ENCODE peak calls at places on chromosomes 2 and 18, in nine cellular contexts. K is body of pancreas, P is breast epithelium, D is right lobe of liver, A is Peyer's patch, I is heart left ventricle, G is cardiac muscle cell, T is colonic mucosa, Q is IMR-90. H is an unnamed sample. For H3K4me1, the result is how much of the 10 kb centered on the place peaks cover.

GRCh38 chr18:66761166-66761565 is 157.3 kb upstream of the CDH19 start:
- DNase-seq in D (no peak), P (no peak), Q (no peak), G (no peak), K (no peak), A (no peak), I (no peak), T (no peak), H (no peak)

GRCh38 chr2:216661639-216662375 is 28.6 kb downstream of the IGFBP2 start:
- DNase-seq in A (no peak), G (no peak), Q (no peak), D (peak), K (peak), I (no peak), P (no peak), T (no peak), H (no peak)

GRCh38 chr2:189594305-189594704 is 13.7 kb upstream of the SLC40A1 start:
- DNase-seq in G (no peak), K (no peak), P (no peak), D (no peak), A (no peak), T (no peak), Q (no peak), I (no peak), H (no peak)

GRCh38 chr2:105796791-105797190 is 52.1 kb downstream of the NCK2 start:
- DNase-seq in P (no peak), I (no peak), A (no peak), K (no peak), Q (no peak), G (no peak), T (no peak), D (no peak), H (no peak)

GRCh38 chr18:61764381-61764780 is 128.4 kb downstream of the RNF152 start:
- DNase-seq in G (peak), D (no peak), I (no peak), T (no peak), K (no peak), P (no peak), A (no peak), Q (no peak), H (no peak)

GRCh38 chr2:120395686-120396518 is 50.0 kb downstream of the INHBB start:
- DNase-seq in P (peak), D (no peak), G (peak), K (peak), T (no peak), A (no peak), Q (no peak), I (peak), H (no peak)

GRCh38 chr2:96113367-96113677 is 3.0 kb downstream of the ADRA2B start:
- DNase-seq in A (no peak), T (no peak), D (peak), P (no peak), K (no peak), I (no peak), Q (no peak), G (no peak), H (no peak)

GRCh38 chr2:144217853-144218633 is 301.9 kb downstream of the ZEB2 start:
- DNase-seq in K (no peak), P (no peak), G (no peak), Q (peak), A (no peak), I (no peak), D (no peak), T (no peak), H (no peak)

GRCh38 chr18:10851824-10852225 is 297.5 kb downstream of the PIEZO2 start:
- DNase-seq in D (no peak), I (no peak), Q (peak), G (peak), T (no peak), P (no peak), A (no peak), K (no peak), H (no peak)

GRCh38 chr2:5360081-5360480 is 332.1 kb upstream of the SOX11 start:
- DNase-seq in P (no peak), I (no peak), T (no peak), K (no peak), D (no peak), G (no peak), A (no peak), Q (no peak), H (no peak)

GRCh38 chr18:70380915-70381896 is 92.4 kb downstream of the SOCS6 start:
- DNase-seq in D (no peak), G (no peak), T (peak), I (no peak), P (no peak), A (no peak), K (peak), Q (no peak), H (no peak)
- H3K4me1 ChIP-seq in D (under half), G (under half), T (under half), I (under half), P (under half), A (under half), K (under half), Q (under half), H (under half)

DNA sequence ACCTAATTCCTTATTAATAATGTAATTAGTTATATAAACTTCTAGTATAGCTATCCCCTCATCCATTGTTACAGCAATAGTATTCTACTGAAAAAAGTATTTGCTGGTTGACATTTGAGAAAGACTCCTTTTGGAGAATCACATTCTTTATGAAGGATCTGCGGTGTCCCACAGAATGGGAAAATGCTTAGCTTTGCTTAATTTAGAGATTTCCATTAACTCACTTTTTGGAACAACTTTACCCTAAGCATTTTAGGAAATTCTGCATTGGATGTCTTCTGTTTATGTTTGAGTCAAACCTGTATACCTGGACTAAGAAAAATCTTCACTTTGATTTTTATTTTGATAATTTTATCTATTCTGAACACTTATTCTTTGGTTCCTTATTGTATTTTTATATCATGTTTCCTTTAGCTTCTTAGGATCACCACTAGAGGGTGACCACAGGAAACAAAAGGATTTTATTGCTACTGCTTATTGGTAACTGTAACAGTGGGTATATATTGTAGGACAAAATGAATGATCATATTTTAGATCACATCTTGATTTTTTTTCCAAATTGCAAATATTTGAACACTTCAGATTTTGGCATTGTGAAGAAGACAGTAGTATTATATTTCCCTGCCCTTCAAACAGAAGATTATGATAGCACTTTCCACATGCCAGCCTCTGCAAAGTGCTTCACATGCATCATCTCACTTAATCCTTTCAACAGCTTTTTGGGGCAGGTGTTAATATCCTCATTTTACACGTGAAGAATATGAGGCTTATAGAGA is 79.6 kb downstream of the MIB1 start:
- DNase-seq in I (no peak), T (no peak), P (no peak), K (no peak), G (peak), A (no peak), Q (peak), D (no peak), H (no peak)
- TF ChIP-seq CTCF in I (peak), T (peak), P (peak), K (peak), G (peak), A (peak), Q (peak), D (peak), H (no peak)

DNA sequence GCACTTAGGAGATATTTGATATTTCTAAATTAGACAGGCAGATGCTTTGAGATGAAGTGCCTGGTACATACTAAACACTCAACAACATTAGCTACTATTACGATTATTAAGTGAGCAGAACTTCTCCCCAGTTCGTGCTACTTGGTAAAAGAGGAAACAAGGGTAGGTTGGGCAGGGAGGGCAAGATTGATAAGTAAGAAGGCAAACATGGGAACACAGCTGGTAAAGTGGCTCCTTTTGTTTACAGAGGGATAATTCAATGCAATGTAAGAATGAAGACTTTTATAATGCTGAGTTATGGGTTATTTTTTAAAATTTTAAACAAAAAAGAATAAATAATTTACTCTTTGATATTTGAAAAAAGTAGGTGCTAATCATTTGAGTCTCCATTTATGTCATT is 15.9 kb upstream of the WIPF1 start:
- DNase-seq in A (no peak), G (no peak), D (no peak), I (no peak), Q (no peak), K (no peak), T (no peak), P (no peak), H (no peak)
- H3K4me1 ChIP-seq in A (under half), G (under half), D (under half), I (under half), Q (under half), K (under half), T (under half), P (under half), H (under half)

GRCh38 chr18:3451166-3451988 is 1.4 kb downstream of the TGIF1 start:
- DNase-seq in A (peak), Q (peak), D (peak), P (peak), T (peak), I (peak), G (peak), K (peak), H (peak)
- TF ChIP-seq CTCF in A (peak), Q (no peak), D (no peak), P (no peak), T (no peak), I (peak), G (no peak), K (no peak), H (no peak)

GRCh38 chr18:8625693-8626092 is 16.5 kb downstream of the RAB12 start:
- DNase-seq in T (no peak), A (no peak), K (no peak), Q (no peak), D (no peak), I (no peak), P (no peak), G (no peak), H (no peak)

GRCh38 chr18:8626414-8627106 is 17.3 kb downstream of the RAB12 start:
- DNase-seq in P (no peak), K (no peak), T (no peak), A (no peak), D (no peak), I (no peak), G (no peak), Q (no peak), H (no peak)

GRCh38 chr18:8627107-8627472 is 17.9 kb downstream of the RAB12 start:
- DNase-seq in T (no peak), P (no peak), K (no peak), A (no peak), I (no peak), D (no peak), Q (no peak), G (no peak), H (no peak)

GRCh38 chr18:8629602-8630001 is 20.4 kb downstream of the RAB12 start:
- DNase-seq in A (no peak), Q (no peak), P (no peak), I (no peak), T (no peak), D (no peak), G (no peak), K (no peak), H (no peak)

GRCh38 chr18:8627540-8627939 is 18.3 kb downstream of the RAB12 start:
- DNase-seq in A (no peak), T (no peak), I (no peak), G (no peak), D (no peak), K (no peak), P (no peak), Q (no peak), H (no peak)
- H3K4me1 ChIP-seq in A (under half), T (under half), I (under half), G (under half), D (under half), K (under half), P (under half), Q (under half), H (under half)

GRCh38 chr2:46365913-46366674 is 68.9 kb downstream of the EPAS1 start:
- DNase-seq in I (no peak), G (no peak), T (no peak), A (no peak), D (no peak), K (no peak), Q (peak), P (no peak), H (no peak)
- TF ChIP-seq CTCF in I (peak), G (peak), T (no peak), A (peak), D (peak), K (no peak), Q (peak), P (no peak), H (no peak)

GRCh38 chr18:12645751-12646203 is 12.1 kb downstream of the SPIRE1 start:
- DNase-seq in K (peak), I (peak), P (no peak), D (no peak), A (no peak), Q (peak), G (peak), T (no peak), H (peak)
- H3K4me1 ChIP-seq in K (under half), I (under half), P (under half), D (under half), A (under half), Q (under half), G (under half), T (under half), H (under half)

DNA sequence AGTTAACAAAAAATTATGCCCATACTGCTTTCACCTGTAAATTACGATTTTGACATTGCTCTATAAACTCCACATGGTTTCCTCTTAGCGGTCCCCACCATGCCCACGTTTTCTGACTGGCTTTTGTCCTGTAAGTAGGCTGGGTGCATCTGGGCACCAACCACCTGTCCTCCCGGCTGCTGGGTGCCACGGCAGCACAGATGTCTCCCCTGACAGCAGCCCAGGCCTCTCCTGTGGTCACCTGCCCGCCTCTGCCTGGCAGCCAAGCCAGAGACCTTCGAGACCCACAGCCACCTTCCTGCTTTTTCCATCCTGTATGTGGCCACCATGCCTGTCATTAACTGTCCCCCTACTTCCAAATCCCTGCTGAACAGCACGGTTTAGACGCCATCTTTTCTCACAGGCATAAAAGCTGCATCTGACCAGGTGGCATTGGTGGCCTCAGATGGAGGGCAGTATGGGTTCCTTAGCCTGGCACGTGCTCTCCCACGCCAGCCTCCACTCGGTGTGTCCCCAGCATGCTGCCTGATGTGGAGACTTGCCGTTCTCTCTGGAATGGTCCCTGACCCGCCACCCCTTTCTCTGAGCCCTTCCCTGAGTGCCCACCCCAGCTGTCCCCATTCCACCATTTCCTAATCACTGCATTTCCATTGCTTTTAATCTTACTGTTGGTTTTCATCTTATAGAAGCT is 18.9 kb downstream of the SNORC start:
- DNase-seq in I (no peak), Q (no peak), D (no peak), K (no peak), G (no peak), T (peak), A (no peak), P (peak), H (no peak)
- TF ChIP-seq CTCF in I (no peak), Q (no peak), D (no peak), K (no peak), G (no peak), T (no peak), A (no peak), P (no peak), H (no peak)

DNA sequence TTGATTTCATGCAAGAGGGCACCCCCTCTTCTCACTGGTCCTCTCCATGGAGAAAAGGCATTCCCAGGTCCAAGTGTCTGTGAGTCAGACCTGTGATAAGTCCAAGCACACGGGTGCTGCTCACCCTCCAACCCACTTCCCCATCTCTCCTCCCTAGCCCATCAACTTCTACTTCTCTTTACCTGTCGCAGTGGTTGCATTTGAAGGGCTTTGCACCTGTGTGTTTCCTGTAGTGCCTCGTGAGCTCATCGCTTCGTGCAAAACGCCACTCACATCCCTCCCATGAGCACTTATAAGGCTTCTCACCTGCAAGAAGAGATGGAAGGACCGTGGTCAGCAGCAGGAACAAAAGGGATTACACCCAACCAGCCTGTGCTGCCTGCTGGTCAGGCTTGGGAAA is 77.5 kb downstream of the KLF7 start:
- DNase-seq in G (no peak), K (no peak), A (no peak), D (no peak), Q (no peak), I (no peak), P (no peak), T (no peak), H (no peak)
- H3K4me1 ChIP-seq in G (half or more), K (under half), A (under half), D (under half), Q (under half), I (half or more), P (under half), T (under half), H (half or more)

GRCh38 chr2:16363581-16363980 is 302.1 kb downstream of the CYRIA start:
- DNase-seq in P (no peak), I (no peak), D (no peak), T (no peak), Q (no peak), K (no peak), A (no peak), G (no peak), H (no peak)
- TF ChIP-seq CTCF in P (no peak), I (no peak), D (no peak), T (no peak), Q (no peak), K (no peak), A (no peak), G (no peak), H (no peak)

H was measured in lung.